ENCODE peak calls at places on chromosomes 3 and 15, in eight cellular contexts. One of them, this sample, is unnamed.

GRCh38 chr15:71112429-71112828 is 2.8 kb upstream of the THSD4 start:
- DNase-seq in HCT116: no peak
- DNase-seq in K562: no peak
- DNase-seq in A549: no peak
- DNase-seq in GM12878: no peak
- DNase-seq in HepG2: no peak
- DNase-seq in endothelial cell of umbilical vein: no peak
- DNase-seq in H1: no peak
- DNase-seq in this sample: no peak

GRCh38 chr15:101099183-101099582 is 152.7 kb downstream of the CHSY1 start:
- DNase-seq in HCT116: no peak
- DNase-seq in K562: no peak
- DNase-seq in A549: no peak
- DNase-seq in GM12878: no peak
- DNase-seq in HepG2: no peak
- DNase-seq in endothelial cell of umbilical vein: no peak
- DNase-seq in H1: no peak
- DNase-seq in this sample: no peak

GRCh38 chr3:19226516-19226915 is 78.2 kb downstream of the KCNH8 start:
- DNase-seq in HCT116: no peak
- DNase-seq in K562: no peak
- DNase-seq in A549: no peak
- DNase-seq in GM12878: no peak
- DNase-seq in HepG2: no peak
- DNase-seq in endothelial cell of umbilical vein: no peak
- DNase-seq in H1: no peak
- DNase-seq in this sample: no peak

GRCh38 chr15:85457392-85457968 is 77.1 kb downstream of the AKAP13 start:
- DNase-seq in HCT116: no peak
- DNase-seq in K562: no peak
- DNase-seq in A549: peak; percentile 39
- DNase-seq in GM12878: peak; percentile 73
- DNase-seq in HepG2: no peak
- DNase-seq in endothelial cell of umbilical vein: no peak
- DNase-seq in H1: no peak
- DNase-seq in this sample: no peak

GRCh38 chr3:112464264-112464663 is 35.0 kb downstream of the BTLA start:
- DNase-seq in HCT116: no peak
- DNase-seq in K562: no peak
- DNase-seq in A549: no peak
- DNase-seq in GM12878: peak; percentile 67
- DNase-seq in HepG2: no peak
- DNase-seq in endothelial cell of umbilical vein: peak; percentile 11
- DNase-seq in H1: no peak
- DNase-seq in this sample: peak; percentile 75

GRCh38 chr3:154421067-154421466 is 8.9 kb downstream of the GPR149 start:
- DNase-seq in HCT116: no peak
- DNase-seq in K562: no peak
- DNase-seq in A549: no peak
- DNase-seq in GM12878: no peak
- DNase-seq in HepG2: no peak
- DNase-seq in endothelial cell of umbilical vein: peak; percentile 4
- DNase-seq in H1: peak; percentile 58
- DNase-seq in this sample: peak; percentile 23

GRCh38 chr3:152382312-152383135 is 113.8 kb downstream of the MBNL1 start:
- DNase-seq in HCT116: no peak
- DNase-seq in K562: no peak
- DNase-seq in A549: no peak
- DNase-seq in GM12878: no peak
- DNase-seq in HepG2: no peak
- DNase-seq in endothelial cell of umbilical vein: peak; percentile 67
- DNase-seq in H1: no peak
- DNase-seq in this sample: no peak

GRCh38 chr15:99435138-99435695 is 130.6 kb upstream of the MEF2A start:
- DNase-seq in HCT116: no peak
- DNase-seq in K562: no peak
- DNase-seq in A549: no peak
- DNase-seq in GM12878: no peak
- DNase-seq in HepG2: no peak
- DNase-seq in endothelial cell of umbilical vein: no peak
- DNase-seq in H1: peak; percentile 39
- DNase-seq in this sample: no peak

GRCh38 chr3:26703519-26703918 is 80.9 kb downstream of the LRRC3B start:
- DNase-seq in HCT116: no peak
- DNase-seq in K562: no peak
- DNase-seq in A549: no peak
- DNase-seq in GM12878: no peak
- DNase-seq in HepG2: no peak
- DNase-seq in endothelial cell of umbilical vein: no peak
- DNase-seq in H1: no peak
- DNase-seq in this sample: no peak

GRCh38 chr3:30352919-30353318 is 253.5 kb upstream of the TGFBR2 start:
- DNase-seq in HCT116: no peak
- DNase-seq in K562: no peak
- DNase-seq in A549: no peak
- DNase-seq in GM12878: no peak
- DNase-seq in HepG2: no peak
- DNase-seq in endothelial cell of umbilical vein: peak; percentile 16
- DNase-seq in H1: no peak
- DNase-seq in this sample: no peak

GRCh38 chr3:142152349-142152748 is 3.0 kb upstream of the TFDP2 start:
- DNase-seq in HCT116: no peak
- DNase-seq in K562: no peak
- DNase-seq in A549: peak; percentile 21
- DNase-seq in GM12878: no peak
- DNase-seq in HepG2: peak; percentile 27
- DNase-seq in endothelial cell of umbilical vein: no peak
- DNase-seq in H1: no peak
- DNase-seq in this sample: peak; percentile 11

GRCh38 chr3:68958932-68959331 is 26.6 kb upstream of the TAFA4 start:
- DNase-seq in HCT116: no peak
- DNase-seq in K562: no peak
- DNase-seq in A549: no peak
- DNase-seq in GM12878: no peak
- DNase-seq in HepG2: no peak
- DNase-seq in endothelial cell of umbilical vein: no peak
- DNase-seq in H1: no peak
- DNase-seq in this sample: no peak

GRCh38 chr3:68953781-68954444 is 21.6 kb upstream of the TAFA4 start:
- DNase-seq in HCT116: no peak
- DNase-seq in K562: no peak
- DNase-seq in A549: no peak
- DNase-seq in GM12878: no peak
- DNase-seq in HepG2: peak; percentile 16
- DNase-seq in endothelial cell of umbilical vein: no peak
- DNase-seq in H1: no peak
- DNase-seq in this sample: peak; percentile 6

GRCh38 chr3:68957895-68958294 is 25.5 kb upstream of the TAFA4 start:
- DNase-seq in HCT116: no peak
- DNase-seq in K562: peak; percentile 28
- DNase-seq in A549: no peak
- DNase-seq in GM12878: no peak
- DNase-seq in HepG2: no peak
- DNase-seq in endothelial cell of umbilical vein: no peak
- DNase-seq in H1: no peak
- DNase-seq in this sample: no peak
- TF ChIP-seq POLR2A in HCT116: no peak
- TF ChIP-seq POLR2A in K562: no peak
- TF ChIP-seq POLR2A in A549: no peak
- TF ChIP-seq POLR2A in GM12878: no peak
- TF ChIP-seq POLR2A in HepG2: no peak
- TF ChIP-seq POLR2A in endothelial cell of umbilical vein: no peak
- TF ChIP-seq POLR2A in H1: no peak
- TF ChIP-seq POLR2A in this sample: no peak

GRCh38 chr3:186413615-186414415 is 51.8 kb upstream of the DGKG start:
- DNase-seq in HCT116: no peak
- DNase-seq in K562: no peak
- DNase-seq in A549: peak; percentile 4
- DNase-seq in GM12878: peak; percentile 17
- DNase-seq in HepG2: no peak
- DNase-seq in endothelial cell of umbilical vein: no peak
- DNase-seq in H1: peak; percentile 62
- DNase-seq in this sample: peak; percentile 56

GRCh38 chr3:186411994-186412393 is 50.0 kb upstream of the DGKG start:
- DNase-seq in HCT116: no peak
- DNase-seq in K562: no peak
- DNase-seq in A549: no peak
- DNase-seq in GM12878: no peak
- DNase-seq in HepG2: no peak
- DNase-seq in endothelial cell of umbilical vein: no peak
- DNase-seq in H1: no peak
- DNase-seq in this sample: no peak

GRCh38 chr3:186406669-186407635 is 44.9 kb upstream of the DGKG start:
- DNase-seq in HCT116: no peak
- DNase-seq in K562: no peak
- DNase-seq in A549: no peak
- DNase-seq in GM12878: no peak
- DNase-seq in HepG2: no peak
- DNase-seq in endothelial cell of umbilical vein: no peak
- DNase-seq in H1: no peak
- DNase-seq in this sample: no peak

GRCh38 chr3:186414735-186415419 is 52.8 kb upstream of the DGKG start:
- DNase-seq in HCT116: no peak
- DNase-seq in K562: no peak
- DNase-seq in A549: peak; percentile 25
- DNase-seq in GM12878: no peak
- DNase-seq in HepG2: no peak
- DNase-seq in endothelial cell of umbilical vein: no peak
- DNase-seq in H1: peak; percentile 41
- DNase-seq in this sample: no peak

DNA sequence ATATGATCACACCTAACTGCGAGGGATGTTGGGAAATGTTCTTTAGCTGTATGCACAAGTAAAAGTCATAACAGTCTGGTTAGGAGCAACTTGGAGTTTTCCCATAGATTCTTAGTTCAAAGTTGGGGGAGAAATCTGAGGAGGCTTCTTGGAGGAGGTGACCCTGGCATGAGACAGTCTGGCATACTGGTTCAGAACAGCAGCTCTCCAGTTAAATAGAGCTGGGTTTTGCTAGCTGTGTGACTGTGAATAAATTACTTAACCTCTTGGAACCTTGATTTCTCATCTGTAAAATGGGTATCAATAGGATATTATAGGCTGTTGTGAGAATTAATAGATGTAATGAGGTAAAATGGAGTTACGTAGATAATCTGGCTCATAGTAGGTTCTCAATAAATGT is 49.1 kb upstream of the DGKG start:
- DNase-seq in HCT116: no peak
- DNase-seq in K562: no peak
- DNase-seq in A549: no peak
- DNase-seq in GM12878: no peak
- DNase-seq in HepG2: no peak
- DNase-seq in endothelial cell of umbilical vein: no peak
- DNase-seq in H1: no peak
- DNase-seq in this sample: no peak
- TF ChIP-seq MAX in HCT116: no peak
- TF ChIP-seq MAX in K562: no peak
- TF ChIP-seq MAX in A549: no peak
- TF ChIP-seq MAX in GM12878: no peak
- TF ChIP-seq MAX in HepG2: no peak
- TF ChIP-seq MAX in endothelial cell of umbilical vein: no peak
- TF ChIP-seq MAX in H1: no peak
- TF ChIP-seq MAX in this sample: no peak

GRCh38 chr3:41569632-41570338 is 370.5 kb downstream of the CTNNB1 start:
- DNase-seq in HCT116: peak; percentile 41
- DNase-seq in K562: no peak
- DNase-seq in A549: no peak
- DNase-seq in GM12878: no peak
- DNase-seq in HepG2: no peak
- DNase-seq in endothelial cell of umbilical vein: no peak
- DNase-seq in H1: no peak
- DNase-seq in this sample: no peak

GRCh38 chr3:41565003-41565402 is 365.7 kb downstream of the CTNNB1 start:
- DNase-seq in HCT116: no peak
- DNase-seq in K562: no peak
- DNase-seq in A549: no peak
- DNase-seq in GM12878: no peak
- DNase-seq in HepG2: no peak
- DNase-seq in endothelial cell of umbilical vein: no peak
- DNase-seq in H1: no peak
- DNase-seq in this sample: no peak

GRCh38 chr3:41565948-41566347 is 366.6 kb downstream of the CTNNB1 start:
- DNase-seq in HCT116: no peak
- DNase-seq in K562: no peak
- DNase-seq in A549: no peak
- DNase-seq in GM12878: no peak
- DNase-seq in HepG2: no peak
- DNase-seq in endothelial cell of umbilical vein: no peak
- DNase-seq in H1: no peak
- DNase-seq in this sample: no peak
- TF ChIP-seq CTCF in HCT116: no peak
- TF ChIP-seq CTCF in K562: no peak
- TF ChIP-seq CTCF in A549: no peak
- TF ChIP-seq CTCF in GM12878: no peak
- TF ChIP-seq CTCF in HepG2: no peak
- TF ChIP-seq CTCF in endothelial cell of umbilical vein: no peak
- TF ChIP-seq CTCF in H1: no peak
- TF ChIP-seq CTCF in this sample: no peak

GRCh38 chr3:50504681-50505080 is 1.2 kb upstream of the CACNA2D2 start:
- DNase-seq in HCT116: no peak
- DNase-seq in K562: no peak
- DNase-seq in A549: no peak
- DNase-seq in GM12878: no peak
- DNase-seq in HepG2: no peak
- DNase-seq in endothelial cell of umbilical vein: no peak
- DNase-seq in H1: no peak
- DNase-seq in this sample: no peak

GRCh38 chr3:50502225-50502583 is 1.2 kb downstream of the CACNA2D2 start:
- DNase-seq in HCT116: no peak
- DNase-seq in K562: no peak
- DNase-seq in A549: no peak
- DNase-seq in GM12878: no peak
- DNase-seq in HepG2: no peak
- DNase-seq in endothelial cell of umbilical vein: no peak
- DNase-seq in H1: no peak
- DNase-seq in this sample: no peak

GRCh38 chr3:50503947-50504346 is 513 bp upstream of the CACNA2D2 start:
- DNase-seq in HCT116: no peak
- DNase-seq in K562: no peak
- DNase-seq in A549: no peak
- DNase-seq in GM12878: no peak
- DNase-seq in HepG2: no peak
- DNase-seq in endothelial cell of umbilical vein: no peak
- DNase-seq in H1: no peak
- DNase-seq in this sample: no peak

GRCh38 chr3:50502584-50503423 is 630 bp downstream of the CACNA2D2 start:
- DNase-seq in HCT116: no peak
- DNase-seq in K562: no peak
- DNase-seq in A549: no peak
- DNase-seq in GM12878: no peak
- DNase-seq in HepG2: no peak
- DNase-seq in endothelial cell of umbilical vein: no peak
- DNase-seq in H1: peak; percentile 77
- DNase-seq in this sample: no peak

DNA sequence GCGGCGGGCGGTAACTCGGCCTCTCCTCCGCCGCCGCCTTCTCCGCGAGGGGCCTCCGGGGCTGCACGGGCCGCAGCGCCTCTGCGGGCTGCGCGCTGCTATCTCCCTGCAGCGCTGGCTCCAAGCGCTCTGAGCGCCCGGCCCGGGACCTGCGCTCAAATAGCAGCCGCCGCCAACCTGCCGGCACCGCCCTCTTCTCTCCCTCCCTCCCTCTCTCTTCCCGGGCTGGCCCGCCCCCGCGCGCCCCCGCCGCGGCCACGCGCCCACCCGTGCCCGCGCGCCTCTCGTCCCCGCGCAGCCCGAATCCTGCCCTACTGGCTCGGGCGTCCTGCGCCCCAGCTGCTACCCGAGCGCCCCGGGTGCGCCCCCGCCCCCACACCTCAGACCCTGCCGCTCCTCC is at the start of gene CACNA2D2:
- DNase-seq in HCT116: peak; percentile 15
- DNase-seq in K562: peak; percentile 72
- DNase-seq in A549: peak; percentile 25
- DNase-seq in GM12878: no peak
- DNase-seq in HepG2: no peak
- DNase-seq in endothelial cell of umbilical vein: no peak
- DNase-seq in H1: peak; percentile 82
- DNase-seq in this sample: peak; percentile 17
- TF ChIP-seq POLR2A in HCT116: peak; percentile 85
- TF ChIP-seq POLR2A in K562: no peak
- TF ChIP-seq POLR2A in A549: peak; percentile 52
- TF ChIP-seq POLR2A in GM12878: peak; percentile 31
- TF ChIP-seq POLR2A in HepG2: no peak
- TF ChIP-seq POLR2A in endothelial cell of umbilical vein: no peak
- TF ChIP-seq POLR2A in H1: peak; percentile 87
- TF ChIP-seq POLR2A in this sample: no peak